ENCODE peak calls at places on chromosomes 5 and 9, in eight cellular contexts. S, R, J, Z, Q, I, W and U are unnamed samples.

GRCh38 chr5:154653764-154654483 is 101.3 kb upstream of the LARP1 start:
- DNase-seq in S (no peak), R (no peak), J (no peak), Z (no peak), Q (no peak), I (no peak), W (no peak), U (no peak)

GRCh38 chr9:652896-653295 is 188.6 kb upstream of the DMRT1 start:
- DNase-seq in S (no peak), R (no peak), J (no peak), Z (no peak), Q (no peak), I (no peak), W (no peak), U (peak)

GRCh38 chr5:30099634-30100033 is 1093.9 kb upstream of the CDH6 start:
- DNase-seq in S (no peak), R (no peak), J (no peak), Z (no peak), Q (peak), I (no peak), W (no peak), U (no peak)

GRCh38 chr9:126794441-126794840 is 10.4 kb upstream of the ZBTB43 start:
- DNase-seq in S (no peak), R (no peak), J (no peak), Z (no peak), Q (no peak), I (no peak), W (no peak), U (peak)

GRCh38 chr5:40676643-40677333 is 2.9 kb upstream of the PTGER4 start:
- DNase-seq in S (no peak), R (peak), J (peak), Z (no peak), Q (peak), I (no peak), W (peak), U (peak)

GRCh38 chr9:105187781-105188180 is 56.7 kb upstream of the SLC44A1 start:
- DNase-seq in S (no peak), R (peak), J (peak), Z (no peak), Q (peak), I (no peak), W (no peak), U (peak)

GRCh38 chr5:170541146-170541769 is 37.4 kb downstream of the KCNIP1 start:
- DNase-seq in S (no peak), R (no peak), J (peak), Z (no peak), Q (no peak), I (no peak), W (no peak), U (no peak)

GRCh38 chr9:18874069-18874468 is 158.9 kb downstream of the SAXO1 start:
- DNase-seq in S (no peak), R (no peak), J (no peak), Z (peak), Q (no peak), I (no peak), W (no peak), U (no peak)

GRCh38 chr5:175828676-175829075 is 42.7 kb upstream of the CPLX2 start:
- DNase-seq in S (no peak), R (no peak), J (no peak), Z (no peak), Q (no peak), I (no peak), W (no peak), U (no peak)

GRCh38 chr5:164345173-164345572 is 839.8 kb downstream of the MAT2B start:
- DNase-seq in S (no peak), R (peak), J (peak), Z (no peak), Q (peak), I (no peak), W (no peak), U (no peak)

GRCh38 chr5:124841829-124842712 is 95.6 kb upstream of the ZNF608 start:
- DNase-seq in S (no peak), R (peak), J (peak), Z (no peak), Q (no peak), I (no peak), W (no peak), U (no peak)

GRCh38 chr9:103789686-103790085 is 304.4 kb upstream of the SMC2 start:
- DNase-seq in S (no peak), R (peak), J (peak), Z (peak), Q (peak), I (no peak), W (no peak), U (peak)

GRCh38 chr9:98081477-98082219 is 25.1 kb downstream of the NANS start:
- DNase-seq in S (no peak), R (peak), J (peak), Z (no peak), Q (no peak), I (no peak), W (no peak), U (peak)

GRCh38 chr5:109880907-109881685 is 191.4 kb downstream of the MAN2A1 start:
- DNase-seq in S (no peak), R (no peak), J (no peak), Z (no peak), Q (peak), I (no peak), W (no peak), U (no peak)

GRCh38 chr5:115191439-115192031 is 21.8 kb upstream of the TRIM36 start:
- DNase-seq in S (no peak), R (no peak), J (no peak), Z (no peak), Q (no peak), I (no peak), W (no peak), U (no peak)

GRCh38 chr9:6567140-6567591 is 78.4 kb downstream of the GLDC start:
- DNase-seq in S (no peak), R (peak), J (peak), Z (no peak), Q (peak), I (no peak), W (no peak), U (peak)

GRCh38 chr9:82115900-82116299 is 127.3 kb downstream of the SPATA31D1 start:
- DNase-seq in S (no peak), R (no peak), J (no peak), Z (no peak), Q (no peak), I (no peak), W (no peak), U (no peak)

GRCh38 chr9:133109931-133110650 is 10.9 kb downstream of the RALGDS start:
- DNase-seq in S (no peak), R (no peak), J (no peak), Z (no peak), Q (no peak), I (no peak), W (no peak), U (no peak)

GRCh38 chr5:177128551-177128976 is 5.0 kb upstream of the NSD1 start:
- DNase-seq in S (no peak), R (no peak), J (peak), Z (no peak), Q (no peak), I (no peak), W (no peak), U (no peak)

GRCh38 chr9:137814841-137815240 is 62.7 kb upstream of the CACNA1B start:
- DNase-seq in S (no peak), R (no peak), J (no peak), Z (no peak), Q (no peak), I (no peak), W (no peak), U (no peak)

GRCh38 chr5:151094054-151094858 is 13.4 kb upstream of the TNIP1 start:
- DNase-seq in S (no peak), R (peak), J (peak), Z (peak), Q (no peak), I (no peak), W (no peak), U (peak)

GRCh38 chr9:119273325-119273904 is 95.8 kb downstream of the BRINP1 start:
- DNase-seq in S (no peak), R (no peak), J (no peak), Z (no peak), Q (no peak), I (no peak), W (no peak), U (no peak)

GRCh38 chr5:167608708-167609272 is 682.7 kb upstream of the WWC1 start:
- DNase-seq in S (no peak), R (no peak), J (no peak), Z (no peak), Q (no peak), I (no peak), W (no peak), U (no peak)

GRCh38 chr5:114418546-114419388 is 56.9 kb downstream of the KCNN2 start:
- DNase-seq in S (no peak), R (no peak), J (no peak), Z (peak), Q (no peak), I (no peak), W (no peak), U (peak)

GRCh38 chr5:132087661-132088060 is 14.1 kb downstream of the CSF2 start:
- DNase-seq in S (no peak), R (no peak), J (no peak), Z (no peak), Q (no peak), I (no peak), W (no peak), U (no peak)